ENCODE peak calls at places on chromosomes 2 and 18, in seven cellular contexts. C is PC-9, A is H1, P is astrocyte, R is MM.1S, I is GM23248, N is K562. M is an unnamed sample.
A peak's percentile ranks its signal among the peaks of the same experiment; 100 is the strongest.

GRCh38 chr2:22904126-22904684 is 480.8 kb upstream of the KLHL29 start:
- DNase-seq in C (no peak), A (peak; percentile 84), P (no peak), R (no peak), I (peak; percentile 44), N (peak; percentile 27), M (peak; percentile 1)

GRCh38 chr18:27717816-27718215 is 459.1 kb downstream of the CDH2 start:
- DNase-seq in C (no peak), A (no peak), P (peak; percentile 57), R (no peak), I (no peak), N (no peak), M (no peak)

GRCh38 chr2:205580591-205580990 is 101.7 kb upstream of the NRP2 start:
- DNase-seq in C (no peak), A (no peak), P (peak; percentile 27), R (no peak), I (peak; percentile 73), N (no peak), M (no peak)

GRCh38 chr2:238972146-238972445 is 124.2 kb downstream of the TWIST2 start:
- DNase-seq in C (no peak), A (no peak), P (no peak), R (no peak), I (no peak), N (no peak), M (no peak)

GRCh38 chr2:64750001-64750816 is 96.5 kb upstream of the SERTAD2 start:
- DNase-seq in C (no peak), A (peak; percentile 52), P (peak; percentile 45), R (peak; percentile 39), I (peak; percentile 81), N (peak; percentile 38), M (peak; percentile 34)

GRCh38 chr2:167966367-167966766 is 281.0 kb downstream of the STK39 start:
- DNase-seq in C (no peak), A (no peak), P (no peak), R (no peak), I (no peak), N (no peak), M (no peak)

GRCh38 chr2:38163006-38163405 is 87.1 kb upstream of the CYP1B1 start:
- DNase-seq in C (no peak), A (no peak), P (no peak), R (no peak), I (no peak), N (no peak), M (no peak)

GRCh38 chr2:102585704-102586404 is 33.5 kb upstream of the SLC9A2 start:
- DNase-seq in C (peak; percentile 81), A (no peak), P (no peak), R (no peak), I (no peak), N (no peak), M (no peak)

GRCh38 chr18:43442571-43442970 is 165.3 kb upstream of the SYT4 start:
- DNase-seq in C (no peak), A (no peak), P (no peak), R (no peak), I (peak; percentile 1), N (no peak), M (no peak)

GRCh38 chr2:57877811-57878572 is 168.6 kb upstream of the VRK2 start:
- DNase-seq in C (peak; percentile 48), A (no peak), P (no peak), R (no peak), I (no peak), N (no peak), M (no peak)

GRCh38 chr2:1653137-1653789 is 91.1 kb downstream of the PXDN start:
- DNase-seq in C (no peak), A (no peak), P (peak; percentile 99), R (no peak), I (peak; percentile 99), N (no peak), M (no peak)

GRCh38 chr18:22253676-22254075 is 84.3 kb downstream of the GATA6 start:
- DNase-seq in C (no peak), A (no peak), P (no peak), R (no peak), I (no peak), N (no peak), M (no peak)

GRCh38 chr18:36419913-36420531 is 122.5 kb downstream of the FHOD3 start:
- DNase-seq in C (no peak), A (no peak), P (peak; percentile 43), R (peak; percentile 34), I (peak; percentile 45), N (no peak), M (no peak)

GRCh38 chr2:138630164-138630563 is 128.6 kb downstream of the SPOPL start:
- DNase-seq in C (no peak), A (no peak), P (no peak), R (no peak), I (no peak), N (no peak), M (peak; percentile 37)

GRCh38 chr2:15912203-15912602 is 28.1 kb upstream of the MYCN start:
- DNase-seq in C (no peak), A (peak; percentile 40), P (peak; percentile 32), R (no peak), I (peak; percentile 46), N (no peak), M (no peak)

GRCh38 chr2:39128919-39129391 is 8.1 kb upstream of the SOS1 start:
- DNase-seq in C (no peak), A (no peak), P (no peak), R (peak; percentile 87), I (peak; percentile 20), N (no peak), M (no peak)

GRCh38 chr2:133109772-133110171 is 439.8 kb upstream of the LYPD1 start:
- DNase-seq in C (no peak), A (no peak), P (peak; percentile 71), R (no peak), I (peak; percentile 64), N (no peak), M (no peak)

GRCh38 chr2:9830685-9831410 is 12.4 kb upstream of the TAF1B start:
- DNase-seq in C (peak; percentile 53), A (no peak), P (no peak), R (no peak), I (no peak), N (no peak), M (no peak)

GRCh38 chr2:219178377-219179175 is 501 bp downstream of the RETREG2 start:
- DNase-seq in C (no peak), A (peak; percentile 64), P (peak; percentile 7), R (peak; percentile 37), I (peak; percentile 67), N (peak; percentile 66), M (no peak)

GRCh38 chr18:69402219-69402989 is 1.7 kb downstream of the DOK6 start:
- DNase-seq in C (no peak), A (peak; percentile 58), P (no peak), R (no peak), I (peak; percentile 4), N (no peak), M (no peak)

GRCh38 chr2:207286106-207286505 is 120.4 kb upstream of the KLF7 start:
- DNase-seq in C (no peak), A (no peak), P (no peak), R (no peak), I (no peak), N (no peak), M (no peak)

GRCh38 chr18:45282101-45282812 is 333.0 kb upstream of the SLC14A2 start:
- DNase-seq in C (no peak), A (no peak), P (peak; percentile 11), R (no peak), I (peak; percentile 27), N (peak; percentile 11), M (no peak)

GRCh38 chr2:226775032-226775509 is 24.5 kb downstream of the IRS1 start:
- DNase-seq in C (no peak), A (no peak), P (no peak), R (no peak), I (no peak), N (no peak), M (no peak)

GRCh38 chr2:226773291-226773690 is 26.3 kb downstream of the IRS1 start:
- DNase-seq in C (no peak), A (no peak), P (no peak), R (no peak), I (peak; percentile 39), N (no peak), M (no peak)

GRCh38 chr2:226776104-226776503 is 23.5 kb downstream of the IRS1 start:
- DNase-seq in C (no peak), A (no peak), P (no peak), R (no peak), I (no peak), N (no peak), M (no peak)

GRCh38 chr2:226771067-226771466 is 28.6 kb downstream of the IRS1 start:
- DNase-seq in C (no peak), A (no peak), P (no peak), R (no peak), I (no peak), N (no peak), M (no peak)

GRCh38 chr2:226772389-226773179 is 27.0 kb downstream of the IRS1 start:
- DNase-seq in C (no peak), A (no peak), P (peak; percentile 73), R (peak; percentile 99), I (no peak), N (peak; percentile 39), M (no peak)
- H3K4me3 ChIP-seq in C (no peak overlapping the region), A (no peak overlapping the region), P (no peak overlapping the region), R (peak overlapping the region; percentile 38), I (no peak overlapping the region), N (no peak overlapping the region), M (peak overlapping the region; percentile 8)

DNA sequence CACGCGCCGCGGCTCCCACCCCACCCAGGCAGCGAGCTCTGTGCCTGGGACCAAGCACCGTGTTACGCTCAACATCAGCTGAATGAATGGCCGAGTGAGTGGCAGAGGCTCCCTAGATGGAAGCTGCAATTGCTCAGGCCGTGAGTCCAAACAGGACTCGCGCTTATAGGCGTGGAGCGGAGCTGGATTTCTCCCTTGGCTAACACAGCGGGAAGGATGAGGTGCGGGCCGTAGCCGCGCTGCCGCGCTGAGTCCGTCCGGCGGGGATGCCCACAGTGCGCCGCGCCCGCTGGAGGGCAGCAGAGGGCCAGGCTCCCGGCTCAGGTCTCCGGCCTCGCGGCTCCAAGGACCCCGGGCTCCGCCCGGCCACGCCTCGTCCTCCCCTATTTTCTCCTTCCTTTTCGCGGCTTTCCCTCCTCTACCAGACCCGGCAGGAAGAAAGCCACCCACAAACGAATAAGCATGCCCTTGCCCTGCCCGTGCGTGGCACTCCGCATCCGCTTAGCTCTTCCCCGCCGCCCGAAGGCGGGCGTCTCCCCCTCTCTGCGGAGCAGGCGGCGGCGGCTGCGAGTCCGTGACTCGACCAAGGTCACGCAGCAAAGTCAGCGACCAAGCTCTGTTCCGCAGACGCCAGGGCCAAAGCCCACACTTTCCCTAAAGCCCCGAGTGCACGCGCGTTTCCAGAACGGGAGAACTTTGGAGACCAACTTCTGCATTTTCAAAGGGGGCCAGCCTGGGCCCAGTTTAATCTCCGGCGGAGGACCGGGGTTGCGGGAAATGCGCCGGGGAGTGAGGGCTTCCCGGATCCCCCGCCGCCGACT is 48.5 kb downstream of the KCNIP3 start:
- DNase-seq in C (peak; percentile 66), A (peak; percentile 94), P (peak; percentile 64), R (peak; percentile 42), I (peak; percentile 93), N (peak; percentile 89), M (no peak)
- TF ChIP-seq EZH2 in C (peak; percentile 100), A (peak; percentile 78), P (no peak), R (no peak), I (no peak), N (no peak), M (peak; percentile 88)

GRCh38 chr2:14654733-14655346 is 22.3 kb downstream of the LRATD1 start:
- DNase-seq in C (no peak), A (no peak), P (no peak), R (no peak), I (no peak), N (no peak), M (no peak)
- H3K4me3 ChIP-seq in C (no peak overlapping the region), A (no peak overlapping the region), P (no peak overlapping the region), R (no peak overlapping the region), I (no peak overlapping the region), N (no peak overlapping the region), M (no peak overlapping the region)

GRCh38 chr2:240818293-240818542 is 1.8 kb downstream of the KIF1A start:
- DNase-seq in C (no peak), A (no peak), P (no peak), R (no peak), I (no peak), N (no peak), M (no peak)
- TF ChIP-seq EZH2 in C (no peak), A (no peak), P (no peak), R (no peak), I (no peak), N (no peak), M (no peak)